ENCODE peak calls at places on chromosomes 12 and 14, in four cellular contexts. One of them, this sample, is unnamed.

GRCh38 chr14:91417983-91418386 is 365 bp upstream of the CCDC88C start:
- DNase-seq in GM12878: no peak
- DNase-seq in HepG2: peak
- DNase-seq in A549: peak
- DNase-seq in this sample: peak

GRCh38 chr14:31057701-31058364 is 31.7 kb upstream of the STRN3 start:
- DNase-seq in A549: no peak
- DNase-seq in GM12878: no peak
- DNase-seq in HepG2: no peak
- DNase-seq in this sample: no peak

GRCh38 chr14:71403673-71404072 is 496.4 kb downstream of the PCNX1 start:
- DNase-seq in GM12878: peak
- DNase-seq in HepG2: peak
- DNase-seq in A549: no peak
- DNase-seq in this sample: no peak

GRCh38 chr12:108933950-108934349 is 54.1 kb downstream of the DAO start:
- DNase-seq in GM12878: no peak
- DNase-seq in A549: no peak
- DNase-seq in HepG2: no peak
- DNase-seq in this sample: no peak

GRCh38 chr14:74324945-74325361 is 22.2 kb upstream of the ABCD4 start:
- DNase-seq in HepG2: peak
- DNase-seq in A549: peak
- DNase-seq in GM12878: no peak
- DNase-seq in this sample: peak

GRCh38 chr12:59070534-59070933 is 150.2 kb upstream of the LRIG3 start:
- DNase-seq in A549: no peak
- DNase-seq in GM12878: no peak
- DNase-seq in HepG2: no peak
- DNase-seq in this sample: no peak

GRCh38 chr12:112705037-112705632 is 86.4 kb upstream of the RPH3A start:
- DNase-seq in HepG2: no peak
- DNase-seq in GM12878: no peak
- DNase-seq in A549: no peak
- DNase-seq in this sample: no peak

GRCh38 chr12:41962171-41962572 is 182.5 kb downstream of the GXYLT1 start:
- DNase-seq in HepG2: no peak
- DNase-seq in A549: no peak
- DNase-seq in GM12878: no peak
- DNase-seq in this sample: no peak

GRCh38 chr12:107349008-107349747 is 255.8 kb upstream of the CRY1 start:
- DNase-seq in GM12878: no peak
- DNase-seq in HepG2: peak
- DNase-seq in A549: peak
- DNase-seq in this sample: no peak

GRCh38 chr14:89399594-89400068 is 17.4 kb downstream of the FOXN3 start:
- DNase-seq in HepG2: peak
- DNase-seq in A549: no peak
- DNase-seq in GM12878: no peak
- DNase-seq in this sample: no peak

GRCh38 chr14:77324816-77325745 is 4.2 kb downstream of the GSTZ1 start:
- DNase-seq in A549: no peak
- DNase-seq in HepG2: no peak
- DNase-seq in GM12878: no peak
- DNase-seq in this sample: no peak

GRCh38 chr12:47783821-47784819 is 11.1 kb downstream of the SLC48A1 start:
- DNase-seq in HepG2: no peak
- DNase-seq in GM12878: no peak
- DNase-seq in A549: no peak
- DNase-seq in this sample: no peak

GRCh38 chr12:18828987-18829386 is 91.1 kb downstream of the CAPZA3 start:
- DNase-seq in A549: no peak
- DNase-seq in HepG2: no peak
- DNase-seq in GM12878: no peak
- DNase-seq in this sample: no peak

GRCh38 chr14:45112886-45113772 is 21.2 kb downstream of the FKBP3 start:
- DNase-seq in HepG2: peak
- DNase-seq in A549: peak
- DNase-seq in GM12878: no peak
- DNase-seq in this sample: no peak

GRCh38 chr14:60658909-60659585 is 9.8 kb upstream of the SIX1 start:
- DNase-seq in A549: no peak
- DNase-seq in HepG2: peak
- DNase-seq in GM12878: no peak
- DNase-seq in this sample: no peak

GRCh38 chr12:26010293-26010821 is 51.9 kb downstream of the RASSF8 start:
- DNase-seq in GM12878: no peak
- DNase-seq in HepG2: no peak
- DNase-seq in A549: no peak
- DNase-seq in this sample: no peak
- TF ChIP-seq CHD4 in GM12878: no peak
- TF ChIP-seq CHD4 in HepG2: no peak
- TF ChIP-seq CHD4 in A549: no peak
- TF ChIP-seq CHD4 in this sample: no peak

GRCh38 chr12:57455374-57456144 is 452 bp downstream of the INHBE start:
- DNase-seq in GM12878: no peak
- DNase-seq in A549: no peak
- DNase-seq in HepG2: no peak
- DNase-seq in this sample: no peak
- TF ChIP-seq CHD4 in GM12878: no peak
- TF ChIP-seq CHD4 in A549: no peak
- TF ChIP-seq CHD4 in HepG2: no peak
- TF ChIP-seq CHD4 in this sample: no peak

GRCh38 chr14:49546766-49547165 is 39.4 kb downstream of the RPS29 start:
- DNase-seq in HepG2: no peak
- DNase-seq in A549: no peak
- DNase-seq in GM12878: no peak
- DNase-seq in this sample: no peak

GRCh38 chr14:49549881-49550280 is 36.3 kb downstream of the RPS29 start:
- DNase-seq in GM12878: no peak
- DNase-seq in HepG2: no peak
- DNase-seq in A549: no peak
- DNase-seq in this sample: no peak

GRCh38 chr14:49549446-49549845 is 36.7 kb downstream of the RPS29 start:
- DNase-seq in HepG2: no peak
- DNase-seq in GM12878: no peak
- DNase-seq in A549: no peak
- DNase-seq in this sample: no peak

GRCh38 chr14:49545071-49545470 is 41.1 kb downstream of the RPS29 start:
- DNase-seq in A549: no peak
- DNase-seq in HepG2: no peak
- DNase-seq in GM12878: no peak
- DNase-seq in this sample: no peak

DNA sequence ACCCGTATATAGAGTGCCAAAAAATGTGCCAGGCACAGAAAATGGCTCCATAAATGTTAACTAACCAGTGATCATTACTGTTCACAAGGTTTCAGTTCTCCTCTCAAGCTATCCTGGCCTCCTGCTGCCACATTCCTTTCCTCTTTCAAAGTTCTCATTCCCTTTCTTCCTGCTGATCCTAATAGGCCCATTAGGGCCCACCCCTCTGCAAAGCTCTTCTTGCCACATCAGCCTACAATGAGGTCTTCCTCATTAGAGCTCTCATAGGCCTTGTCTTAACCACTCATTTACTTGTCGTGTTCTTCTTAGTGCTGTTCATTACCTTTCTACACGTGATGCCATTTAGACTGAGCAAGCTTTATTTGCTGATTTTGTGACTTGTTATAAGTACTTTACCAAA is 40.5 kb downstream of the RPS29 start:
- DNase-seq in HepG2: no peak
- DNase-seq in A549: no peak
- DNase-seq in GM12878: no peak
- DNase-seq in this sample: no peak
- TF ChIP-seq CHD4 in HepG2: no peak
- TF ChIP-seq CHD4 in A549: no peak
- TF ChIP-seq CHD4 in GM12878: no peak
- TF ChIP-seq CHD4 in this sample: no peak

DNA sequence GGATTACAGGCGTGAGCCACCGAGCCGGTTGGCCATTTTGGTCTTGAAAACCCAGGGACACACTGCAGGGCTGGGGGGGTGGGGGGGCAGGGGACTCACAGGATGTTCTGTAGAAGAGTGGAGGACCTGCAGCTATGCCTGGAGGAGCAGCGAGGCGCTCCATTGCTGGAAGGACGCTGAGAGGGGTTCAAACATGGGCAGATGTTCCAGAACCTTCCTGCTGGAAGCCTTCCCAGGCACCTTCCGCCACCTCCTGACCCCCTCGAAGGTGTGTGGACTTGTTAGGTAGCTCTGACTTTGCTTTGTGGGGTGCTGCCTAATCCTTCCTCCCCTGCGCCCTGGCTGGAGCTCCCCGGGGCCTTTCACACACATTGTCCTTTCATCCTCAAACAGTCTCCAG is 19.6 kb upstream of the PPP1R13B start:
- DNase-seq in A549: no peak
- DNase-seq in HepG2: no peak
- DNase-seq in GM12878: no peak
- DNase-seq in this sample: no peak
- TF ChIP-seq CHD4 in A549: no peak
- TF ChIP-seq CHD4 in HepG2: no peak
- TF ChIP-seq CHD4 in GM12878: no peak
- TF ChIP-seq CHD4 in this sample: no peak

GRCh38 chr14:68366656-68367055 is 426.2 kb downstream of the ZFP36L1 start:
- DNase-seq in A549: no peak
- DNase-seq in GM12878: no peak
- DNase-seq in HepG2: no peak
- DNase-seq in this sample: no peak
- TF ChIP-seq CHD4 in A549: no peak
- TF ChIP-seq CHD4 in GM12878: no peak
- TF ChIP-seq CHD4 in HepG2: no peak
- TF ChIP-seq CHD4 in this sample: no peak

DNA sequence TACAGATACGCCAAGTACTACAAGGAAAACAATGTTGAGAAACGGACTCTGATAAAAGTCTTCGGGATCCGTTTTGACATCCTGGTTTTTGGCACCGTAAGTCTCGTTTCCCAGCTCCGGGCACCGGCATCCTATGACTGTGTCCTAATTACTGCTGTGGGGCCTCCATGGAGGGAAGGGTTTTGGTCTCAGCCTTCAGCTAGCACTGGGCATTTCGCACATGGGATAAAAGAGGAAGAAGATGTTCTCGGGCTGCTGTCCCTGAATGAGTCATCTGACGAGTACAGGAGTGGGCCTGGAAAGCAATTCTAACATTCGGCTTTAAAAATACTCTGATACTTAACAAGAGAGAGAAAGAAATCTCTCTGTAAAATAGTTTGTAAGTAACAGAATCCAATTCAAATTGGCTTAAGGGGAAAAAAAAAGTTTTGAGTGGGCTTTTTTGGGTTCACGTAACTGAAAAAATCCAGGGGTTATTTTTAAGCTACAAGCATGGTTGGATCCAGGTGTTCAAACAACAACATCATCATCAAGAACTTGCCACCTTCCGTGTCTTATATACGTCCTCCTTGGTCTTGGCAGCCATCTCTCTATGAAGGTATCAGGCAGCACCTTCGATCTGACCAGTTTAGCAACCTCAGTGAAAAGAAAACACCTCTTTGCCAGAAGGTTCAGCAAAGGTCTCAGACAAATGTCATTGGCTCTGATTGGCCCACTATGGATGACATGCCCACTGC is 34.4 kb upstream of the P2RX4 start:
- DNase-seq in GM12878: no peak
- DNase-seq in HepG2: no peak
- DNase-seq in A549: no peak
- DNase-seq in this sample: peak
- TF ChIP-seq CHD4 in GM12878: no peak
- TF ChIP-seq CHD4 in HepG2: no peak
- TF ChIP-seq CHD4 in A549: no peak
- TF ChIP-seq CHD4 in this sample: no peak

GRCh38 chr14:65151329-65152010 is 49.2 kb upstream of the MAX start:
- DNase-seq in A549: no peak
- DNase-seq in GM12878: no peak
- DNase-seq in HepG2: no peak
- DNase-seq in this sample: no peak
- TF ChIP-seq CHD4 in A549: no peak
- TF ChIP-seq CHD4 in GM12878: no peak
- TF ChIP-seq CHD4 in HepG2: no peak
- TF ChIP-seq CHD4 in this sample: no peak

GRCh38 chr12:116459011-116459410 is 100.2 kb upstream of the MAP1LC3B2 start:
- DNase-seq in A549: no peak
- DNase-seq in HepG2: no peak
- DNase-seq in GM12878: no peak
- DNase-seq in this sample: no peak
- TF ChIP-seq CHD4 in A549: no peak
- TF ChIP-seq CHD4 in HepG2: no peak
- TF ChIP-seq CHD4 in GM12878: no peak
- TF ChIP-seq CHD4 in this sample: no peak

This sample was measured in K562.